ENCODE peak calls at places on chromosome 6, in eight cellular contexts. One of them, this sample, is unnamed.

GRCh38 chr6:53103993-53104675 is 38.9 kb downstream of the FBXO9 start:
- DNase-seq in cardiac fibroblast: peak; percentile 19
- DNase-seq in fibroblast of lung: no peak
- DNase-seq in IMR-90: no peak
- DNase-seq in endothelial cell: no peak
- DNase-seq in left ventricle myocardium inferior: no peak
- DNase-seq in GM12865: no peak
- DNase-seq in tibial artery: no peak
- DNase-seq in this sample: no peak

GRCh38 chr6:127690092-127690491 is 113.1 kb downstream of the C6orf58 start:
- DNase-seq in cardiac fibroblast: peak; percentile 52
- DNase-seq in fibroblast of lung: peak; percentile 18
- DNase-seq in IMR-90: peak; percentile 28
- DNase-seq in endothelial cell: no peak
- DNase-seq in left ventricle myocardium inferior: no peak
- DNase-seq in GM12865: no peak
- DNase-seq in tibial artery: no peak
- DNase-seq in this sample: no peak

GRCh38 chr6:158002951-158003853 is 21.5 kb downstream of the SYNJ2 start:
- DNase-seq in cardiac fibroblast: peak; percentile 95
- DNase-seq in fibroblast of lung: peak; percentile 97
- DNase-seq in IMR-90: peak; percentile 81
- DNase-seq in endothelial cell: no peak
- DNase-seq in left ventricle myocardium inferior: peak; percentile 60
- DNase-seq in GM12865: peak; percentile 17
- DNase-seq in tibial artery: peak; percentile 83
- DNase-seq in this sample: no peak

GRCh38 chr6:84749181-84749580 is 15.2 kb downstream of the TBX18 start:
- DNase-seq in cardiac fibroblast: no peak
- DNase-seq in fibroblast of lung: no peak
- DNase-seq in IMR-90: no peak
- DNase-seq in endothelial cell: no peak
- DNase-seq in left ventricle myocardium inferior: no peak
- DNase-seq in GM12865: no peak
- DNase-seq in tibial artery: no peak
- DNase-seq in this sample: no peak

GRCh38 chr6:40349566-40350192 is 237.5 kb downstream of the LRFN2 start:
- DNase-seq in cardiac fibroblast: no peak
- DNase-seq in fibroblast of lung: no peak
- DNase-seq in IMR-90: no peak
- DNase-seq in endothelial cell: no peak
- DNase-seq in left ventricle myocardium inferior: no peak
- DNase-seq in GM12865: no peak
- DNase-seq in tibial artery: no peak
- DNase-seq in this sample: no peak

GRCh38 chr6:56220078-56220477 is 27.3 kb downstream of the COL21A1 start:
- DNase-seq in cardiac fibroblast: no peak
- DNase-seq in fibroblast of lung: no peak
- DNase-seq in IMR-90: no peak
- DNase-seq in endothelial cell: no peak
- DNase-seq in left ventricle myocardium inferior: no peak
- DNase-seq in GM12865: no peak
- DNase-seq in tibial artery: no peak
- DNase-seq in this sample: no peak

GRCh38 chr6:169967687-169968086 is 216.3 kb downstream of the ERMARD start:
- DNase-seq in cardiac fibroblast: no peak
- DNase-seq in fibroblast of lung: no peak
- DNase-seq in IMR-90: no peak
- DNase-seq in endothelial cell: no peak
- DNase-seq in left ventricle myocardium inferior: no peak
- DNase-seq in GM12865: no peak
- DNase-seq in tibial artery: peak; percentile 38
- DNase-seq in this sample: no peak

GRCh38 chr6:150934380-150934779 is 68.9 kb downstream of the MTHFD1L start:
- DNase-seq in cardiac fibroblast: peak; percentile 83
- DNase-seq in fibroblast of lung: peak; percentile 92
- DNase-seq in IMR-90: peak; percentile 93
- DNase-seq in endothelial cell: no peak
- DNase-seq in left ventricle myocardium inferior: no peak
- DNase-seq in GM12865: no peak
- DNase-seq in tibial artery: no peak
- DNase-seq in this sample: no peak

GRCh38 chr6:17816921-17817611 is 110.3 kb upstream of the NUP153 start:
- DNase-seq in cardiac fibroblast: peak; percentile 32
- DNase-seq in fibroblast of lung: peak; percentile 36
- DNase-seq in IMR-90: peak; percentile 75
- DNase-seq in endothelial cell: no peak
- DNase-seq in left ventricle myocardium inferior: no peak
- DNase-seq in GM12865: no peak
- DNase-seq in tibial artery: no peak
- DNase-seq in this sample: no peak

GRCh38 chr6:151553416-151554158 is 59.8 kb downstream of the CCDC170 start:
- DNase-seq in cardiac fibroblast: no peak
- DNase-seq in fibroblast of lung: no peak
- DNase-seq in IMR-90: no peak
- DNase-seq in endothelial cell: no peak
- DNase-seq in left ventricle myocardium inferior: no peak
- DNase-seq in GM12865: no peak
- DNase-seq in tibial artery: no peak
- DNase-seq in this sample: no peak

GRCh38 chr6:56101141-56101553 is 146.2 kb downstream of the COL21A1 start:
- DNase-seq in cardiac fibroblast: peak; percentile 98
- DNase-seq in fibroblast of lung: peak; percentile 96
- DNase-seq in IMR-90: peak; percentile 94
- DNase-seq in endothelial cell: no peak
- DNase-seq in left ventricle myocardium inferior: no peak
- DNase-seq in GM12865: no peak
- DNase-seq in tibial artery: no peak
- DNase-seq in this sample: no peak

GRCh38 chr6:141488466-141488865 is 644.3 kb upstream of the GJE1 start:
- DNase-seq in cardiac fibroblast: peak; percentile 65
- DNase-seq in fibroblast of lung: no peak
- DNase-seq in IMR-90: peak; percentile 46
- DNase-seq in endothelial cell: no peak
- DNase-seq in left ventricle myocardium inferior: no peak
- DNase-seq in GM12865: peak; percentile 38
- DNase-seq in tibial artery: no peak
- DNase-seq in this sample: no peak

GRCh38 chr6:32666420-32667300 is at the start of gene HLA-DQB1:
- DNase-seq in cardiac fibroblast: peak; percentile 26
- DNase-seq in fibroblast of lung: no peak
- DNase-seq in IMR-90: no peak
- DNase-seq in endothelial cell: peak; percentile 22
- DNase-seq in left ventricle myocardium inferior: no peak
- DNase-seq in GM12865: peak; percentile 95
- DNase-seq in tibial artery: no peak
- DNase-seq in this sample: no peak

GRCh38 chr6:164107297-164107995 is 692.9 kb downstream of the QKI start:
- DNase-seq in cardiac fibroblast: peak; percentile 15
- DNase-seq in fibroblast of lung: peak; percentile 87
- DNase-seq in IMR-90: no peak
- DNase-seq in endothelial cell: no peak
- DNase-seq in left ventricle myocardium inferior: no peak
- DNase-seq in GM12865: no peak
- DNase-seq in tibial artery: no peak
- DNase-seq in this sample: no peak

GRCh38 chr6:164108869-164109769 is 694.6 kb downstream of the QKI start:
- DNase-seq in cardiac fibroblast: peak; percentile 57
- DNase-seq in fibroblast of lung: peak; percentile 75
- DNase-seq in IMR-90: no peak
- DNase-seq in endothelial cell: no peak
- DNase-seq in left ventricle myocardium inferior: peak; percentile 91
- DNase-seq in GM12865: no peak
- DNase-seq in tibial artery: no peak
- DNase-seq in this sample: no peak

GRCh38 chr6:164108092-164108491 is 693.6 kb downstream of the QKI start:
- DNase-seq in cardiac fibroblast: no peak
- DNase-seq in fibroblast of lung: peak; percentile 20
- DNase-seq in IMR-90: no peak
- DNase-seq in endothelial cell: no peak
- DNase-seq in left ventricle myocardium inferior: no peak
- DNase-seq in GM12865: no peak
- DNase-seq in tibial artery: no peak
- DNase-seq in this sample: no peak

GRCh38 chr6:164106345-164106769 is 691.8 kb downstream of the QKI start:
- DNase-seq in cardiac fibroblast: peak; percentile 28
- DNase-seq in fibroblast of lung: peak; percentile 35
- DNase-seq in IMR-90: no peak
- DNase-seq in endothelial cell: peak; percentile 60
- DNase-seq in left ventricle myocardium inferior: peak; percentile 73
- DNase-seq in GM12865: peak; percentile 40
- DNase-seq in tibial artery: no peak
- DNase-seq in this sample: no peak

GRCh38 chr6:164109770-164110140 is 695.2 kb downstream of the QKI start:
- DNase-seq in cardiac fibroblast: peak; percentile 44
- DNase-seq in fibroblast of lung: peak; percentile 35
- DNase-seq in IMR-90: no peak
- DNase-seq in endothelial cell: peak; percentile 33
- DNase-seq in left ventricle myocardium inferior: peak; percentile 52
- DNase-seq in GM12865: no peak
- DNase-seq in tibial artery: no peak
- DNase-seq in this sample: no peak
- TF ChIP-seq CTCF in cardiac fibroblast: peak; percentile 55
- TF ChIP-seq CTCF in fibroblast of lung: peak; percentile 33
- TF ChIP-seq CTCF in IMR-90: no peak
- TF ChIP-seq CTCF in endothelial cell: peak; percentile 78
- TF ChIP-seq CTCF in left ventricle myocardium inferior: peak; percentile 81
- TF ChIP-seq CTCF in GM12865: peak; percentile 18
- TF ChIP-seq CTCF in tibial artery: peak; percentile 54
- TF ChIP-seq CTCF in this sample: no peak

GRCh38 chr6:136547336-136547735 is 2.9 kb downstream of the MAP7 start:
- DNase-seq in cardiac fibroblast: peak; percentile 55
- DNase-seq in fibroblast of lung: peak; percentile 45
- DNase-seq in IMR-90: peak; percentile 63
- DNase-seq in endothelial cell: no peak
- DNase-seq in left ventricle myocardium inferior: no peak
- DNase-seq in GM12865: peak; percentile 25
- DNase-seq in tibial artery: no peak
- DNase-seq in this sample: no peak
- TF ChIP-seq CTCF in cardiac fibroblast: peak; percentile 69
- TF ChIP-seq CTCF in fibroblast of lung: peak; percentile 63
- TF ChIP-seq CTCF in IMR-90: peak; percentile 69
- TF ChIP-seq CTCF in endothelial cell: peak; percentile 59
- TF ChIP-seq CTCF in left ventricle myocardium inferior: peak; percentile 32
- TF ChIP-seq CTCF in GM12865: peak; percentile 56
- TF ChIP-seq CTCF in tibial artery: peak; percentile 32
- TF ChIP-seq CTCF in this sample: no peak

DNA sequence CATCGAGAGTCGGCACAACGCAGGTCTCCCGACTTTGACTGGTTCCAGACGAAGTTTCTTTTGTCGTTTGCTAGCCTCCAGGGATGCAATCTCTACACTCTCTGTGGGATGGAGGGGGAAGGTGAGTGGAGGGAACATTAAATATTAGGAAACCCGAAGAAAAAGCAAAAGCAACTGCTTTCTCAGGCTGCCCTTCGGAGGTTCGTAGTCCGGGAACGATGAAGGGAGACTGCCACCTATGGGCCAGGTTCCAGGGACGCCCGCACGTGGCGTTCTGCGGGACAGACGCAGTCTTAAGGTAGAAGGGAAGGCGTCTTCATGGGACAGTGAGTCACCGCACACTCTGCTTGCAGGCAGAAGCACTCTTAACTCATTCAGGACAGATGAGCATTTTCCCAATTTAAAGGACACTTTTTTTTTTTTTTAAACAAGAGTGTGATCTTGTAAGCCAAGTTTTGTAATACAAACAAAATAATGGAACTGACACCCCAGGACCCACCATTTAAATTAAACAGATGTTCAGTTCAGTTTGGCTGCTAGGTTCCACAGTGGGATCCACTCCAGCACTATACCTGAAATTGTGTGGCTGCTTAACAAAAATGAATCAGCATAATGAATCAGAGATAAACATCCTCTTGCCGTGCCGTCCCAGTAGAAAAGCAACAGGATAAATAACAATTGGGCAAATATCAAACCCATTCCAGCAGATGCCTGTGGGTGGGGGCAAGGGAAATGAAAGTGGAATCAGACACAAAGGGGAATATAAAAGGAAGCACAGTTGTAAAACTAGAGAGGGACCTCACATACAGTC is 65.8 kb upstream of the ARMC2 start:
- DNase-seq in cardiac fibroblast: peak; percentile 90
- DNase-seq in fibroblast of lung: peak; percentile 78
- DNase-seq in IMR-90: peak; percentile 81
- DNase-seq in endothelial cell: peak; percentile 70
- DNase-seq in left ventricle myocardium inferior: peak; percentile 81
- DNase-seq in GM12865: peak; percentile 78
- DNase-seq in tibial artery: peak; percentile 89
- DNase-seq in this sample: peak; percentile 60
- TF ChIP-seq CTCF in cardiac fibroblast: peak; percentile 81
- TF ChIP-seq CTCF in fibroblast of lung: peak; percentile 90
- TF ChIP-seq CTCF in IMR-90: peak; percentile 82
- TF ChIP-seq CTCF in endothelial cell: peak; percentile 65
- TF ChIP-seq CTCF in left ventricle myocardium inferior: peak; percentile 87
- TF ChIP-seq CTCF in GM12865: peak; percentile 79
- TF ChIP-seq CTCF in tibial artery: peak; percentile 75
- TF ChIP-seq CTCF in this sample: no peak

GRCh38 chr6:152957796-152958195 is 25.0 kb downstream of the FBXO5 start:
- DNase-seq in cardiac fibroblast: peak; percentile 57
- DNase-seq in fibroblast of lung: no peak
- DNase-seq in IMR-90: no peak
- DNase-seq in endothelial cell: no peak
- DNase-seq in left ventricle myocardium inferior: no peak
- DNase-seq in GM12865: no peak
- DNase-seq in tibial artery: no peak
- DNase-seq in this sample: no peak

GRCh38 chr6:152950240-152950639 is 32.6 kb downstream of the FBXO5 start:
- DNase-seq in cardiac fibroblast: no peak
- DNase-seq in fibroblast of lung: no peak
- DNase-seq in IMR-90: no peak
- DNase-seq in endothelial cell: no peak
- DNase-seq in left ventricle myocardium inferior: no peak
- DNase-seq in GM12865: no peak
- DNase-seq in tibial artery: no peak
- DNase-seq in this sample: no peak

GRCh38 chr6:152952045-152952444 is 30.8 kb downstream of the FBXO5 start:
- DNase-seq in cardiac fibroblast: peak; percentile 42
- DNase-seq in fibroblast of lung: peak; percentile 66
- DNase-seq in IMR-90: peak; percentile 62
- DNase-seq in endothelial cell: no peak
- DNase-seq in left ventricle myocardium inferior: no peak
- DNase-seq in GM12865: no peak
- DNase-seq in tibial artery: no peak
- DNase-seq in this sample: no peak

GRCh38 chr6:152952866-152953509 is 29.9 kb downstream of the FBXO5 start:
- DNase-seq in cardiac fibroblast: peak; percentile 70
- DNase-seq in fibroblast of lung: peak; percentile 35
- DNase-seq in IMR-90: peak; percentile 63
- DNase-seq in endothelial cell: peak; percentile 13
- DNase-seq in left ventricle myocardium inferior: no peak
- DNase-seq in GM12865: peak; percentile 30
- DNase-seq in tibial artery: no peak
- DNase-seq in this sample: no peak

DNA sequence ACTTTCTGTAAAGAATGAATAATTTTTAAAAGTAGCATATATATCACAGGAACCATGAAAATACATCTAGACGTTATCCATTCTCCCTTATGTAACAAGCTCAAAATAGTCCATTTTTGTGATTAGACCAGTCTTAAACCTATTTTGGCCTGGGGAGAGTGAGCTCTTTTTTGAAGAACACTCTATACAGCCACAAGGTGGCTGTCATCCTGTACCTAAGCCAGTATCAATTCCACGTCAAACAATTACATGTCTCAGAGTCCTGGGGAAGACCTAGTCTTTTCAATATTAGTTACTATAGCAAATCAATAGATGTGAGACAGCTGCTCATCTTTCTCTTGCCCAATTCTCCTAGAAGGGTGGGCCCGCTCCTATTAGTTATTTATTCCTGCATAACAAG is 28.4 kb downstream of the FBXO5 start:
- DNase-seq in cardiac fibroblast: no peak
- DNase-seq in fibroblast of lung: no peak
- DNase-seq in IMR-90: no peak
- DNase-seq in endothelial cell: no peak
- DNase-seq in left ventricle myocardium inferior: no peak
- DNase-seq in GM12865: peak; percentile 21
- DNase-seq in tibial artery: no peak
- DNase-seq in this sample: no peak
- TF ChIP-seq CTCF in cardiac fibroblast: no peak
- TF ChIP-seq CTCF in fibroblast of lung: no peak
- TF ChIP-seq CTCF in IMR-90: no peak
- TF ChIP-seq CTCF in endothelial cell: peak; percentile 28
- TF ChIP-seq CTCF in left ventricle myocardium inferior: no peak
- TF ChIP-seq CTCF in GM12865: peak; percentile 11
- TF ChIP-seq CTCF in tibial artery: no peak
- TF ChIP-seq CTCF in this sample: no peak